ENCODE peak calls at places on chromosomes 16 and 17, in ten cellular contexts. One of them, this sample, is unnamed.

GRCh38 chr17:46205975-46206374 is 12.7 kb upstream of the KANSL1 start:
- DNase-seq in A549: no peak
- DNase-seq in retinal pigment epithelial cell: no peak
- DNase-seq in uterus: no peak
- DNase-seq in coronary artery: no peak
- DNase-seq in fibroblast of lung: no peak
- DNase-seq in heart right ventricle: no peak
- DNase-seq in Jurkat, Clone E6-1: no peak
- DNase-seq in breast epithelium: no peak
- DNase-seq in cardiac fibroblast: no peak
- DNase-seq in this sample: no peak

GRCh38 chr16:30449116-30449435 is 3.4 kb upstream of the SEPHS2 start:
- DNase-seq in uterus: no peak
- DNase-seq in cardiac fibroblast: no peak
- DNase-seq in retinal pigment epithelial cell: no peak
- DNase-seq in Jurkat, Clone E6-1: no peak
- DNase-seq in heart right ventricle: no peak
- DNase-seq in fibroblast of lung: no peak
- DNase-seq in breast epithelium: no peak
- DNase-seq in coronary artery: no peak
- DNase-seq in A549: no peak
- DNase-seq in this sample: no peak

GRCh38 chr17:7842380-7842949 is 8.4 kb downstream of the KDM6B start:
- DNase-seq in A549: peak
- DNase-seq in coronary artery: peak
- DNase-seq in breast epithelium: peak
- DNase-seq in Jurkat, Clone E6-1: peak
- DNase-seq in heart right ventricle: peak
- DNase-seq in uterus: peak
- DNase-seq in fibroblast of lung: peak
- DNase-seq in retinal pigment epithelial cell: no peak
- DNase-seq in cardiac fibroblast: peak
- DNase-seq in this sample: peak

GRCh38 chr16:22316411-22316811 is 19.2 kb downstream of the POLR3E start:
- DNase-seq in breast epithelium: no peak
- DNase-seq in fibroblast of lung: no peak
- DNase-seq in retinal pigment epithelial cell: no peak
- DNase-seq in A549: no peak
- DNase-seq in uterus: peak
- DNase-seq in heart right ventricle: no peak
- DNase-seq in Jurkat, Clone E6-1: no peak
- DNase-seq in coronary artery: peak
- DNase-seq in cardiac fibroblast: no peak
- DNase-seq in this sample: no peak

GRCh38 chr16:9854665-9855064 is 327.6 kb downstream of the GRIN2A start:
- DNase-seq in heart right ventricle: peak
- DNase-seq in retinal pigment epithelial cell: peak
- DNase-seq in coronary artery: no peak
- DNase-seq in Jurkat, Clone E6-1: no peak
- DNase-seq in cardiac fibroblast: peak
- DNase-seq in breast epithelium: no peak
- DNase-seq in A549: no peak
- DNase-seq in uterus: no peak
- DNase-seq in fibroblast of lung: peak
- DNase-seq in this sample: peak

GRCh38 chr17:72426948-72427760 is 306.3 kb downstream of the SOX9 start:
- DNase-seq in breast epithelium: no peak
- DNase-seq in A549: no peak
- DNase-seq in fibroblast of lung: no peak
- DNase-seq in uterus: no peak
- DNase-seq in heart right ventricle: no peak
- DNase-seq in coronary artery: no peak
- DNase-seq in cardiac fibroblast: no peak
- DNase-seq in Jurkat, Clone E6-1: no peak
- DNase-seq in retinal pigment epithelial cell: no peak
- DNase-seq in this sample: no peak

GRCh38 chr16:83955218-83956130 is 2.4 kb downstream of the OSGIN1 start:
- DNase-seq in Jurkat, Clone E6-1: no peak
- DNase-seq in cardiac fibroblast: peak
- DNase-seq in coronary artery: no peak
- DNase-seq in heart right ventricle: no peak
- DNase-seq in uterus: peak
- DNase-seq in A549: no peak
- DNase-seq in retinal pigment epithelial cell: no peak
- DNase-seq in fibroblast of lung: peak
- DNase-seq in breast epithelium: no peak
- DNase-seq in this sample: no peak

GRCh38 chr16:77788196-77789084 is at the start of gene VAT1L:
- DNase-seq in fibroblast of lung: peak
- DNase-seq in A549: peak
- DNase-seq in Jurkat, Clone E6-1: no peak
- DNase-seq in breast epithelium: no peak
- DNase-seq in uterus: no peak
- DNase-seq in cardiac fibroblast: peak
- DNase-seq in coronary artery: no peak
- DNase-seq in retinal pigment epithelial cell: no peak
- DNase-seq in heart right ventricle: peak
- DNase-seq in this sample: no peak

GRCh38 chr17:2693561-2694380 is 17.8 kb downstream of the CLUH start:
- DNase-seq in coronary artery: peak
- DNase-seq in breast epithelium: peak
- DNase-seq in cardiac fibroblast: no peak
- DNase-seq in retinal pigment epithelial cell: no peak
- DNase-seq in fibroblast of lung: no peak
- DNase-seq in Jurkat, Clone E6-1: no peak
- DNase-seq in uterus: peak
- DNase-seq in heart right ventricle: no peak
- DNase-seq in A549: no peak
- DNase-seq in this sample: no peak

GRCh38 chr17:2692781-2693135 is 18.8 kb downstream of the CLUH start:
- DNase-seq in cardiac fibroblast: no peak
- DNase-seq in heart right ventricle: no peak
- DNase-seq in breast epithelium: peak
- DNase-seq in Jurkat, Clone E6-1: no peak
- DNase-seq in coronary artery: no peak
- DNase-seq in A549: no peak
- DNase-seq in retinal pigment epithelial cell: no peak
- DNase-seq in uterus: no peak
- DNase-seq in fibroblast of lung: no peak
- DNase-seq in this sample: no peak

GRCh38 chr17:2695243-2695960 is 16.2 kb downstream of the CLUH start:
- DNase-seq in coronary artery: peak
- DNase-seq in retinal pigment epithelial cell: no peak
- DNase-seq in cardiac fibroblast: no peak
- DNase-seq in fibroblast of lung: no peak
- DNase-seq in uterus: no peak
- DNase-seq in heart right ventricle: no peak
- DNase-seq in A549: no peak
- DNase-seq in breast epithelium: peak
- DNase-seq in Jurkat, Clone E6-1: no peak
- DNase-seq in this sample: no peak

GRCh38 chr17:2695961-2696760 is 15.4 kb downstream of the CLUH start:
- DNase-seq in cardiac fibroblast: no peak
- DNase-seq in heart right ventricle: no peak
- DNase-seq in uterus: no peak
- DNase-seq in fibroblast of lung: no peak
- DNase-seq in A549: no peak
- DNase-seq in retinal pigment epithelial cell: no peak
- DNase-seq in breast epithelium: peak
- DNase-seq in coronary artery: peak
- DNase-seq in Jurkat, Clone E6-1: no peak
- DNase-seq in this sample: no peak

DNA sequence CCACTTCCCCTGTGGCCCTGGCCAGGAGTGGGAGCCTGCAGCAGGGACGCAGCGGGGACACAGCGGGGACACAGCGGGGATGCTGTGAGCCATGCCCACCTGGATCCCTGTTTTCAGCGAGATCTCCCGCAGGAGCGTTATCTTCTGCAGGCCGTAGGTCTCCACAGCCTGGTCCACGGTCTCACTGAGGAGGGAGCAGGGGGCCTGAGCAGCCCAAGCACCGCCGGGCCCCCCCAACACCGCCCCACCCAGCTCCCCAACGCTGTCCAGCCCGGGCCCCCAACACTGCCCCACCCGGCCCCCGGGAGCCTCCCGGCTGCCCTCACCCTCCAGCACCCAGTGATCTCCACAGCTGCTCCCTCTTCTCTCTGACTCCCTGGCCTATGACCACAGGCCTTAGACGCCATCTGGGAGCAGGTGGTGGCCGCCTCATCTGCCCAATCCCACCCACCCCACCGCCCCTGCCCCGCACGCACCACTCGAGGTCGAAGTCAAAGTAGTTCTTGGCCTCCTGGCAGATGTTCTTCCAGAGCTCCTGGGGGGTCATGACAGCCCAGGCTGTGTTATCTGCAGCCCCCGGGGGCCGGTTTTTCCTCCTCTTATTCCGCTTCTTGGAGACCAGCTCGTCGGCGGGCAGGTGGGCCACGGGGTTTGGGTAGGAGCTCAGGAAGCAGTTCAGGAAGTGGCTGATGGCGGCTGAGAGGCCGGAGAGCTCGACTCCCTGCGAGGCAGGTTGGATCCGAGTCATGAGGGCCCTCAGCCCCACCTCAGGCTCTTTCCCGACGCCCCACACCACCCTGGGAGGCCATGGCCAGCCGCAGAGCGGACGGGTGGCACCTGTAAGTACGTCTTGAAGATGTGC is 17.0 kb downstream of the CLUH start:
- DNase-seq in retinal pigment epithelial cell: no peak
- DNase-seq in uterus: no peak
- DNase-seq in fibroblast of lung: no peak
- DNase-seq in coronary artery: peak
- DNase-seq in heart right ventricle: no peak
- DNase-seq in A549: no peak
- DNase-seq in Jurkat, Clone E6-1: no peak
- DNase-seq in cardiac fibroblast: no peak
- DNase-seq in breast epithelium: peak
- DNase-seq in this sample: no peak
- H3K4me3 ChIP-seq in retinal pigment epithelial cell: no peak
- H3K4me3 ChIP-seq in uterus: no peak
- H3K4me3 ChIP-seq in fibroblast of lung: no peak
- H3K4me3 ChIP-seq in coronary artery: no peak
- H3K4me3 ChIP-seq in heart right ventricle: no peak
- H3K4me3 ChIP-seq in A549: no peak
- H3K4me3 ChIP-seq in Jurkat, Clone E6-1: no peak
- H3K4me3 ChIP-seq in cardiac fibroblast: no peak
- H3K4me3 ChIP-seq in breast epithelium: no peak
- H3K4me3 ChIP-seq in this sample: no peak

DNA sequence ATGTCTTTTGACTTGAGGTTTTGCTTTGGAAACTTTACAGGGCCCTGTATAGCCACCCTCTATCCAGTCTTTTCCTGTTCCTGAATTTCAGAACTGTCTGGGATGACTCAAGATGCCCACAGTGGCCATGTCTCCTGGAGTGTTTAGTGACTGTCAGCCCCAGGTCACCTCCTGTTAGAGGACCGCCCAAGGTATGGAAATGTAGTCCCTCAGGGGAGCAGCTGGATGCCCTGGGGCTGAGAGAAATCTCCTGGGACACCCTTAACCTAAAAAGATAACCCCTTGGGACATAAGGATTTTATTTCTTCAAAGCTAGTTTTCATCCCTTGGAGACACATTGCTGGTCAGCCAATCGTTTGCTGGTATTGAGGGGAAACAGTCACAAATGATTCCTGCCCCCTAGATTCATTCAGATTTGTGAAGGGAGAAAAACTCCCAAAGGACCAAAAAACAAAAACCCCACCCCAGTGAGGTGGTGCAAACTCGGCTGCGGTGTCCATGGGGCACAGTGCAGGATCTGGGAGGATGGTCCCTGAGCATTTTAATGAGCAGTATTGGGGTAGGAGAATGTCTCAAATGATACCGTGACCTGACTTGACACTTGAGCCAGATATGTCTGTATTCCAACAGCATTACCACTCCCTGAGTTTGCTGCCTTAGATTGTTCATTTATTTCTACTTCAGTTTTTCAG is 1.7 kb downstream of the ZNF267 start:
- DNase-seq in breast epithelium: no peak
- DNase-seq in coronary artery: no peak
- DNase-seq in retinal pigment epithelial cell: no peak
- DNase-seq in heart right ventricle: no peak
- DNase-seq in cardiac fibroblast: peak
- DNase-seq in Jurkat, Clone E6-1: no peak
- DNase-seq in A549: no peak
- DNase-seq in uterus: no peak
- DNase-seq in fibroblast of lung: no peak
- DNase-seq in this sample: no peak
- H3K4me3 ChIP-seq in breast epithelium: peak
- H3K4me3 ChIP-seq in coronary artery: peak
- H3K4me3 ChIP-seq in retinal pigment epithelial cell: peak
- H3K4me3 ChIP-seq in heart right ventricle: peak
- H3K4me3 ChIP-seq in cardiac fibroblast: peak
- H3K4me3 ChIP-seq in Jurkat, Clone E6-1: peak
- H3K4me3 ChIP-seq in A549: peak
- H3K4me3 ChIP-seq in uterus: peak
- H3K4me3 ChIP-seq in fibroblast of lung: peak
- H3K4me3 ChIP-seq in this sample: peak

GRCh38 chr16:75106351-75107274 is 10.0 kb downstream of the LDHD start:
- DNase-seq in coronary artery: no peak
- DNase-seq in retinal pigment epithelial cell: no peak
- DNase-seq in cardiac fibroblast: no peak
- DNase-seq in breast epithelium: no peak
- DNase-seq in Jurkat, Clone E6-1: no peak
- DNase-seq in fibroblast of lung: no peak
- DNase-seq in A549: no peak
- DNase-seq in heart right ventricle: no peak
- DNase-seq in uterus: no peak
- DNase-seq in this sample: no peak
- H3K4me3 ChIP-seq in coronary artery: no peak
- H3K4me3 ChIP-seq in retinal pigment epithelial cell: no peak
- H3K4me3 ChIP-seq in cardiac fibroblast: no peak
- H3K4me3 ChIP-seq in breast epithelium: no peak
- H3K4me3 ChIP-seq in Jurkat, Clone E6-1: peak
- H3K4me3 ChIP-seq in fibroblast of lung: no peak
- H3K4me3 ChIP-seq in A549: no peak
- H3K4me3 ChIP-seq in heart right ventricle: no peak
- H3K4me3 ChIP-seq in uterus: no peak
- H3K4me3 ChIP-seq in this sample: no peak

DNA sequence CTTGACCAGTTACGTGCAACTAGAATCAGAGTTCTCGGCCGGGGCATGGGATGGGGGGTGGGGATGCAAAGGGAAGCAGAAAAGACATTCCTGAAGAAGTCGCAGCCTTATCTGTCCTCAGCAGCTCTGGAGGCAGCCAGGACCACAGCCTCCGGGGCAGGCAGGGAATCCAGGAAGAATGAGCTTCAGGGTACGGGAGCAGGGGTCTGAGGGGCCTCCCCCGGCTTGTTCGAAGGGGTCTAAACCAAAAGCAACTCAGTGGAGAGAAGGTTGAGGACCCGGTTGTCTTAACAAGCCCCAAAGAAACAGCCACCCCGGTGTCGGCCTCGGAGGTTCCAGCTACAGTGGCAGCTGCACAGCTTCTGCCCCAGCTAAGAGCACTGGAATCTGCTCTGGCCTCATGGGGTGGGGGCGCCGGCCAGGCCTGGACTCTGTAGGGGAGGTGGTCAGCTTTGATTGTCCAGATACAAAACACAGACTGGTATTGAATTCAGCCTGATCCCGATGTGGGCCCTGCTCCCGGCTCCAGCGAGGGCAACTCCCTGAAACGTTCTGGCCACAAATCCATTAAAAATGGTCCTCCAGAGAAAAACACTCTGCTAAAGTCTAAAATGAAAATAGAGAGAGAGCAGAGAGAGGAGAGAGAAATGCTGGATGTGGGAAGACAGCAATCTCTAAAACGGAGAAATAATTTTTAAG is 7.7 kb downstream of the HOXB4 start:
- DNase-seq in cardiac fibroblast: no peak
- DNase-seq in retinal pigment epithelial cell: no peak
- DNase-seq in breast epithelium: no peak
- DNase-seq in Jurkat, Clone E6-1: no peak
- DNase-seq in heart right ventricle: no peak
- DNase-seq in A549: no peak
- DNase-seq in fibroblast of lung: peak
- DNase-seq in coronary artery: no peak
- DNase-seq in uterus: no peak
- DNase-seq in this sample: no peak
- H3K4me3 ChIP-seq in cardiac fibroblast: no peak
- H3K4me3 ChIP-seq in retinal pigment epithelial cell: no peak
- H3K4me3 ChIP-seq in breast epithelium: peak
- H3K4me3 ChIP-seq in Jurkat, Clone E6-1: no peak
- H3K4me3 ChIP-seq in heart right ventricle: no peak
- H3K4me3 ChIP-seq in A549: no peak
- H3K4me3 ChIP-seq in fibroblast of lung: peak
- H3K4me3 ChIP-seq in coronary artery: peak
- H3K4me3 ChIP-seq in uterus: no peak
- H3K4me3 ChIP-seq in this sample: no peak

This sample was measured in skeletal muscle cell.